ENCODE peak calls at places on chromosomes 11 and 22, in ten cellular contexts. F is colonic mucosa; D is brain pericyte; K is stimulated activated naive CD8-positive, alpha-beta T cell treated with anti-CD3 and anti-CD28 coated beads, Interleukin-15, Interleukin-2, amounts not matched to agents 100 U/mL and 50 U/mL, for 24 hours; Y is DMS153; S is epithelial cell of esophagus; P is anterior cingulate cortex; R is AG04450; M is EL; I is naive B cell. A is an unnamed sample.

GRCh38 chr11:93844568-93844967 is 5.8 kb downstream of the VSTM5 start:
- DNase-seq in F (no peak), D (no peak), K (no peak), Y (no peak), S (peak), P (no peak), R (no peak), M (peak), I (no peak), A (no peak)

GRCh38 chr11:130999992-131000770 is 83.9 kb upstream of the SNX19 start:
- DNase-seq in F (no peak), D (peak), K (no peak), Y (peak), S (peak), P (no peak), R (peak), M (peak), I (no peak), A (no peak)

GRCh38 chr11:62450543-62451242 is 31.9 kb downstream of the SCGB1A1 start:
- DNase-seq in F (no peak), D (no peak), K (no peak), Y (no peak), S (no peak), P (no peak), R (no peak), M (no peak), I (no peak), A (no peak)

GRCh38 chr22:43113516-43114251 is 3.1 kb downstream of the BIK start:
- DNase-seq in F (no peak), D (no peak), K (no peak), Y (peak), S (no peak), P (no peak), R (no peak), M (no peak), I (no peak), A (no peak)

GRCh38 chr11:66081505-66081904 is 11.4 kb downstream of the PACS1 start:
- DNase-seq in F (peak), D (no peak), K (peak), Y (peak), S (peak), P (no peak), R (no peak), M (peak), I (peak), A (no peak)

GRCh38 chr11:88421530-88421929 is 84.0 kb upstream of the CTSC start:
- DNase-seq in F (peak), D (no peak), K (peak), Y (no peak), S (peak), P (no peak), R (no peak), M (no peak), I (no peak), A (no peak)

GRCh38 chr11:119218141-119218878 is 12.2 kb downstream of the CBL start:
- DNase-seq in F (no peak), D (no peak), K (no peak), Y (no peak), S (peak), P (no peak), R (peak), M (peak), I (no peak), A (no peak)

GRCh38 chr11:74989269-74989655 is 529 bp downstream of the NEU3 start:
- DNase-seq in F (peak), D (no peak), K (peak), Y (no peak), S (no peak), P (no peak), R (no peak), M (peak), I (no peak), A (no peak)

GRCh38 chr22:46070215-46070721 is 80.1 kb upstream of the PPARA start:
- DNase-seq in F (peak), D (no peak), K (peak), Y (no peak), S (peak), P (no peak), R (no peak), M (no peak), I (no peak), A (peak)